ENCODE peak calls at places on chromosomes 16 and 17, in ten cellular contexts. One of them, this sample, is unnamed.
A peak's percentile ranks its signal among the peaks of the same experiment; 100 is the strongest.

GRCh38 chr17:49327835-49328784 is 33.9 kb downstream of the ZNF652 start:
- DNase-seq in CD4-positive, alpha-beta T cell: no peak
- DNase-seq in effector CD4-positive, alpha-beta T cell: no peak
- DNase-seq in islet precursor cell: peak; percentile 35
- DNase-seq in AML-193: peak; percentile 72
- DNase-seq in stimulated activated CD4-positive, alpha-beta T cell treated with anti-CD3 and anti-CD28 coated beads, Interleukin-12 subunit alpha, Interleukin-12 subunit beta, amount 100 ng/mL, for 24 hours: no peak
- DNase-seq in kidney tubule cell: peak; percentile 22
- DNase-seq in MM.1S: no peak
- DNase-seq in NCI-H2081: no peak
- DNase-seq in ELR: peak; percentile 47
- DNase-seq in this sample: peak; percentile 42

GRCh38 chr16:16059895-16060590 is 110.6 kb downstream of the ABCC1 start:
- DNase-seq in CD4-positive, alpha-beta T cell: no peak
- DNase-seq in effector CD4-positive, alpha-beta T cell: no peak
- DNase-seq in islet precursor cell: no peak
- DNase-seq in AML-193: no peak
- DNase-seq in stimulated activated CD4-positive, alpha-beta T cell treated with anti-CD3 and anti-CD28 coated beads, Interleukin-12 subunit alpha, Interleukin-12 subunit beta, amount 100 ng/mL, for 24 hours: no peak
- DNase-seq in kidney tubule cell: no peak
- DNase-seq in MM.1S: no peak
- DNase-seq in NCI-H2081: no peak
- DNase-seq in ELR: no peak
- DNase-seq in this sample: no peak

GRCh38 chr17:28327709-28328108 is 7.6 kb downstream of the IFT20 start:
- DNase-seq in CD4-positive, alpha-beta T cell: no peak
- DNase-seq in effector CD4-positive, alpha-beta T cell: no peak
- DNase-seq in islet precursor cell: peak; percentile 29
- DNase-seq in AML-193: no peak
- DNase-seq in stimulated activated CD4-positive, alpha-beta T cell treated with anti-CD3 and anti-CD28 coated beads, Interleukin-12 subunit alpha, Interleukin-12 subunit beta, amount 100 ng/mL, for 24 hours: no peak
- DNase-seq in kidney tubule cell: no peak
- DNase-seq in MM.1S: no peak
- DNase-seq in NCI-H2081: no peak
- DNase-seq in ELR: peak; percentile 38
- DNase-seq in this sample: peak; percentile 34

GRCh38 chr16:89045881-89046280 is 47.8 kb upstream of the ACSF3 start:
- DNase-seq in CD4-positive, alpha-beta T cell: no peak
- DNase-seq in effector CD4-positive, alpha-beta T cell: no peak
- DNase-seq in islet precursor cell: no peak
- DNase-seq in AML-193: no peak
- DNase-seq in stimulated activated CD4-positive, alpha-beta T cell treated with anti-CD3 and anti-CD28 coated beads, Interleukin-12 subunit alpha, Interleukin-12 subunit beta, amount 100 ng/mL, for 24 hours: no peak
- DNase-seq in kidney tubule cell: no peak
- DNase-seq in MM.1S: no peak
- DNase-seq in NCI-H2081: no peak
- DNase-seq in ELR: no peak
- DNase-seq in this sample: no peak

GRCh38 chr17:15510361-15510760 is 42.9 kb upstream of the CDRT4 start:
- DNase-seq in CD4-positive, alpha-beta T cell: no peak
- DNase-seq in effector CD4-positive, alpha-beta T cell: no peak
- DNase-seq in islet precursor cell: peak; percentile 57
- DNase-seq in AML-193: no peak
- DNase-seq in stimulated activated CD4-positive, alpha-beta T cell treated with anti-CD3 and anti-CD28 coated beads, Interleukin-12 subunit alpha, Interleukin-12 subunit beta, amount 100 ng/mL, for 24 hours: no peak
- DNase-seq in kidney tubule cell: peak; percentile 77
- DNase-seq in MM.1S: no peak
- DNase-seq in NCI-H2081: no peak
- DNase-seq in ELR: peak; percentile 83
- DNase-seq in this sample: peak; percentile 88

GRCh38 chr17:8791910-8792270 is 7.3 kb downstream of the MFSD6L start:
- DNase-seq in CD4-positive, alpha-beta T cell: no peak
- DNase-seq in effector CD4-positive, alpha-beta T cell: no peak
- DNase-seq in islet precursor cell: peak; percentile 76
- DNase-seq in AML-193: no peak
- DNase-seq in stimulated activated CD4-positive, alpha-beta T cell treated with anti-CD3 and anti-CD28 coated beads, Interleukin-12 subunit alpha, Interleukin-12 subunit beta, amount 100 ng/mL, for 24 hours: no peak
- DNase-seq in kidney tubule cell: peak; percentile 87
- DNase-seq in MM.1S: no peak
- DNase-seq in NCI-H2081: no peak
- DNase-seq in ELR: peak; percentile 79
- DNase-seq in this sample: peak; percentile 82

GRCh38 chr17:79947351-79948031 is 88.2 kb downstream of the TBC1D16 start:
- DNase-seq in CD4-positive, alpha-beta T cell: no peak
- DNase-seq in effector CD4-positive, alpha-beta T cell: no peak
- DNase-seq in islet precursor cell: peak; percentile 53
- DNase-seq in AML-193: no peak
- DNase-seq in stimulated activated CD4-positive, alpha-beta T cell treated with anti-CD3 and anti-CD28 coated beads, Interleukin-12 subunit alpha, Interleukin-12 subunit beta, amount 100 ng/mL, for 24 hours: no peak
- DNase-seq in kidney tubule cell: no peak
- DNase-seq in MM.1S: no peak
- DNase-seq in NCI-H2081: no peak
- DNase-seq in ELR: no peak
- DNase-seq in this sample: no peak

GRCh38 chr16:49800876-49801275 is 55.0 kb downstream of the ZNF423 start:
- DNase-seq in CD4-positive, alpha-beta T cell: no peak
- DNase-seq in effector CD4-positive, alpha-beta T cell: no peak
- DNase-seq in islet precursor cell: no peak
- DNase-seq in AML-193: no peak
- DNase-seq in stimulated activated CD4-positive, alpha-beta T cell treated with anti-CD3 and anti-CD28 coated beads, Interleukin-12 subunit alpha, Interleukin-12 subunit beta, amount 100 ng/mL, for 24 hours: no peak
- DNase-seq in kidney tubule cell: no peak
- DNase-seq in MM.1S: no peak
- DNase-seq in NCI-H2081: no peak
- DNase-seq in ELR: no peak
- DNase-seq in this sample: no peak

GRCh38 chr16:4115209-4115940 is 867 bp downstream of the ADCY9 start:
- DNase-seq in CD4-positive, alpha-beta T cell: peak; percentile 42
- DNase-seq in effector CD4-positive, alpha-beta T cell: peak; percentile 22
- DNase-seq in islet precursor cell: peak; percentile 70
- DNase-seq in AML-193: peak; percentile 36
- DNase-seq in stimulated activated CD4-positive, alpha-beta T cell treated with anti-CD3 and anti-CD28 coated beads, Interleukin-12 subunit alpha, Interleukin-12 subunit beta, amount 100 ng/mL, for 24 hours: peak; percentile 36
- DNase-seq in kidney tubule cell: peak; percentile 70
- DNase-seq in MM.1S: no peak
- DNase-seq in NCI-H2081: peak; percentile 45
- DNase-seq in ELR: peak; percentile 76
- DNase-seq in this sample: peak; percentile 92

GRCh38 chr17:13025687-13026086 is 7.9 kb upstream of the ELAC2 start:
- DNase-seq in CD4-positive, alpha-beta T cell: no peak
- DNase-seq in effector CD4-positive, alpha-beta T cell: no peak
- DNase-seq in islet precursor cell: no peak
- DNase-seq in AML-193: no peak
- DNase-seq in stimulated activated CD4-positive, alpha-beta T cell treated with anti-CD3 and anti-CD28 coated beads, Interleukin-12 subunit alpha, Interleukin-12 subunit beta, amount 100 ng/mL, for 24 hours: no peak
- DNase-seq in kidney tubule cell: no peak
- DNase-seq in MM.1S: no peak
- DNase-seq in NCI-H2081: no peak
- DNase-seq in ELR: no peak
- DNase-seq in this sample: no peak

GRCh38 chr16:56847173-56847948 is 17.6 kb upstream of the SLC12A3 start:
- DNase-seq in CD4-positive, alpha-beta T cell: no peak
- DNase-seq in effector CD4-positive, alpha-beta T cell: no peak
- DNase-seq in islet precursor cell: no peak
- DNase-seq in AML-193: no peak
- DNase-seq in stimulated activated CD4-positive, alpha-beta T cell treated with anti-CD3 and anti-CD28 coated beads, Interleukin-12 subunit alpha, Interleukin-12 subunit beta, amount 100 ng/mL, for 24 hours: no peak
- DNase-seq in kidney tubule cell: peak; percentile 33
- DNase-seq in MM.1S: no peak
- DNase-seq in NCI-H2081: no peak
- DNase-seq in ELR: peak; percentile 37
- DNase-seq in this sample: peak; percentile 44

GRCh38 chr17:80737106-80738019 is 192.7 kb downstream of the RPTOR start:
- DNase-seq in CD4-positive, alpha-beta T cell: no peak
- DNase-seq in effector CD4-positive, alpha-beta T cell: no peak
- DNase-seq in islet precursor cell: no peak
- DNase-seq in AML-193: peak; percentile 90
- DNase-seq in stimulated activated CD4-positive, alpha-beta T cell treated with anti-CD3 and anti-CD28 coated beads, Interleukin-12 subunit alpha, Interleukin-12 subunit beta, amount 100 ng/mL, for 24 hours: no peak
- DNase-seq in kidney tubule cell: no peak
- DNase-seq in MM.1S: peak; percentile 81
- DNase-seq in NCI-H2081: peak; percentile 30
- DNase-seq in ELR: no peak
- DNase-seq in this sample: no peak

GRCh38 chr17:77723909-77724875 is 234.3 kb upstream of the TNRC6C start:
- DNase-seq in CD4-positive, alpha-beta T cell: no peak
- DNase-seq in effector CD4-positive, alpha-beta T cell: no peak
- DNase-seq in islet precursor cell: peak; percentile 43
- DNase-seq in AML-193: no peak
- DNase-seq in stimulated activated CD4-positive, alpha-beta T cell treated with anti-CD3 and anti-CD28 coated beads, Interleukin-12 subunit alpha, Interleukin-12 subunit beta, amount 100 ng/mL, for 24 hours: no peak
- DNase-seq in kidney tubule cell: no peak
- DNase-seq in MM.1S: peak; percentile 66
- DNase-seq in NCI-H2081: no peak
- DNase-seq in ELR: no peak
- DNase-seq in this sample: no peak

GRCh38 chr17:1931759-1932579 is 93.2 kb downstream of the RTN4RL1 start:
- DNase-seq in CD4-positive, alpha-beta T cell: no peak
- DNase-seq in effector CD4-positive, alpha-beta T cell: no peak
- DNase-seq in islet precursor cell: peak; percentile 87
- DNase-seq in AML-193: no peak
- DNase-seq in stimulated activated CD4-positive, alpha-beta T cell treated with anti-CD3 and anti-CD28 coated beads, Interleukin-12 subunit alpha, Interleukin-12 subunit beta, amount 100 ng/mL, for 24 hours: no peak
- DNase-seq in kidney tubule cell: peak; percentile 64
- DNase-seq in MM.1S: no peak
- DNase-seq in NCI-H2081: peak; percentile 78
- DNase-seq in ELR: no peak
- DNase-seq in this sample: peak; percentile 39

GRCh38 chr17:41404024-41404651 is 6.7 kb upstream of the KRT31 start:
- DNase-seq in CD4-positive, alpha-beta T cell: peak; percentile 20
- DNase-seq in effector CD4-positive, alpha-beta T cell: no peak
- DNase-seq in islet precursor cell: peak; percentile 89
- DNase-seq in AML-193: peak; percentile 37
- DNase-seq in stimulated activated CD4-positive, alpha-beta T cell treated with anti-CD3 and anti-CD28 coated beads, Interleukin-12 subunit alpha, Interleukin-12 subunit beta, amount 100 ng/mL, for 24 hours: peak; percentile 54
- DNase-seq in kidney tubule cell: peak; percentile 98
- DNase-seq in MM.1S: no peak
- DNase-seq in NCI-H2081: no peak
- DNase-seq in ELR: peak; percentile 99
- DNase-seq in this sample: peak; percentile 97

GRCh38 chr17:67474081-67474661 is 97.1 kb downstream of the PITPNC1 start:
- DNase-seq in CD4-positive, alpha-beta T cell: no peak
- DNase-seq in effector CD4-positive, alpha-beta T cell: no peak
- DNase-seq in islet precursor cell: peak; percentile 70
- DNase-seq in AML-193: no peak
- DNase-seq in stimulated activated CD4-positive, alpha-beta T cell treated with anti-CD3 and anti-CD28 coated beads, Interleukin-12 subunit alpha, Interleukin-12 subunit beta, amount 100 ng/mL, for 24 hours: no peak
- DNase-seq in kidney tubule cell: no peak
- DNase-seq in MM.1S: no peak
- DNase-seq in NCI-H2081: no peak
- DNase-seq in ELR: peak; percentile 42
- DNase-seq in this sample: peak; percentile 88

GRCh38 chr17:56690441-56691291 is 97.2 kb downstream of the NOG start:
- DNase-seq in CD4-positive, alpha-beta T cell: no peak
- DNase-seq in effector CD4-positive, alpha-beta T cell: no peak
- DNase-seq in islet precursor cell: no peak
- DNase-seq in AML-193: no peak
- DNase-seq in stimulated activated CD4-positive, alpha-beta T cell treated with anti-CD3 and anti-CD28 coated beads, Interleukin-12 subunit alpha, Interleukin-12 subunit beta, amount 100 ng/mL, for 24 hours: no peak
- DNase-seq in kidney tubule cell: peak; percentile 90
- DNase-seq in MM.1S: no peak
- DNase-seq in NCI-H2081: no peak
- DNase-seq in ELR: no peak
- DNase-seq in this sample: peak; percentile 51

GRCh38 chr17:62852195-62852594 is 44.1 kb upstream of the MARCHF10 start:
- DNase-seq in CD4-positive, alpha-beta T cell: no peak
- DNase-seq in effector CD4-positive, alpha-beta T cell: no peak
- DNase-seq in islet precursor cell: no peak
- DNase-seq in AML-193: no peak
- DNase-seq in stimulated activated CD4-positive, alpha-beta T cell treated with anti-CD3 and anti-CD28 coated beads, Interleukin-12 subunit alpha, Interleukin-12 subunit beta, amount 100 ng/mL, for 24 hours: no peak
- DNase-seq in kidney tubule cell: no peak
- DNase-seq in MM.1S: no peak
- DNase-seq in NCI-H2081: no peak
- DNase-seq in ELR: no peak
- DNase-seq in this sample: no peak

GRCh38 chr17:7328840-7329359 is at the start of gene NEURL4:
- DNase-seq in CD4-positive, alpha-beta T cell: peak; percentile 17
- DNase-seq in effector CD4-positive, alpha-beta T cell: peak; percentile 20
- DNase-seq in islet precursor cell: no peak
- DNase-seq in AML-193: no peak
- DNase-seq in stimulated activated CD4-positive, alpha-beta T cell treated with anti-CD3 and anti-CD28 coated beads, Interleukin-12 subunit alpha, Interleukin-12 subunit beta, amount 100 ng/mL, for 24 hours: no peak
- DNase-seq in kidney tubule cell: no peak
- DNase-seq in MM.1S: peak; percentile 28
- DNase-seq in NCI-H2081: peak; percentile 38
- DNase-seq in ELR: peak; percentile 58
- DNase-seq in this sample: peak; percentile 76

GRCh38 chr17:73163043-73163442 is 1.8 kb upstream of the SSTR2 start:
- DNase-seq in CD4-positive, alpha-beta T cell: no peak
- DNase-seq in effector CD4-positive, alpha-beta T cell: no peak
- DNase-seq in islet precursor cell: peak; percentile 54
- DNase-seq in AML-193: no peak
- DNase-seq in stimulated activated CD4-positive, alpha-beta T cell treated with anti-CD3 and anti-CD28 coated beads, Interleukin-12 subunit alpha, Interleukin-12 subunit beta, amount 100 ng/mL, for 24 hours: no peak
- DNase-seq in kidney tubule cell: no peak
- DNase-seq in MM.1S: no peak
- DNase-seq in NCI-H2081: no peak
- DNase-seq in ELR: no peak
- DNase-seq in this sample: no peak

GRCh38 chr17:794876-795275 is 12.7 kb downstream of the MRM3 start:
- DNase-seq in CD4-positive, alpha-beta T cell: peak; percentile 26
- DNase-seq in effector CD4-positive, alpha-beta T cell: peak; percentile 18
- DNase-seq in islet precursor cell: peak; percentile 87
- DNase-seq in AML-193: no peak
- DNase-seq in stimulated activated CD4-positive, alpha-beta T cell treated with anti-CD3 and anti-CD28 coated beads, Interleukin-12 subunit alpha, Interleukin-12 subunit beta, amount 100 ng/mL, for 24 hours: peak; percentile 26
- DNase-seq in kidney tubule cell: peak; percentile 76
- DNase-seq in MM.1S: peak; percentile 42
- DNase-seq in NCI-H2081: peak; percentile 93
- DNase-seq in ELR: peak; percentile 80
- DNase-seq in this sample: peak; percentile 92

GRCh38 chr17:79669861-79670260 is 59.0 kb upstream of the RBFOX3 start:
- DNase-seq in CD4-positive, alpha-beta T cell: no peak
- DNase-seq in effector CD4-positive, alpha-beta T cell: no peak
- DNase-seq in islet precursor cell: no peak
- DNase-seq in AML-193: no peak
- DNase-seq in stimulated activated CD4-positive, alpha-beta T cell treated with anti-CD3 and anti-CD28 coated beads, Interleukin-12 subunit alpha, Interleukin-12 subunit beta, amount 100 ng/mL, for 24 hours: no peak
- DNase-seq in kidney tubule cell: no peak
- DNase-seq in MM.1S: no peak
- DNase-seq in NCI-H2081: no peak
- DNase-seq in ELR: no peak
- DNase-seq in this sample: no peak

GRCh38 chr16:69851491-69852240 is 89.5 kb downstream of the WWP2 start:
- DNase-seq in CD4-positive, alpha-beta T cell: no peak
- DNase-seq in effector CD4-positive, alpha-beta T cell: no peak
- DNase-seq in islet precursor cell: no peak
- DNase-seq in AML-193: no peak
- DNase-seq in stimulated activated CD4-positive, alpha-beta T cell treated with anti-CD3 and anti-CD28 coated beads, Interleukin-12 subunit alpha, Interleukin-12 subunit beta, amount 100 ng/mL, for 24 hours: no peak
- DNase-seq in kidney tubule cell: no peak
- DNase-seq in MM.1S: no peak
- DNase-seq in NCI-H2081: no peak
- DNase-seq in ELR: no peak
- DNase-seq in this sample: peak; percentile 67

This sample was measured in GM23248.